ENCODE peak calls at places on chromosomes 11 and 22, in four cellular contexts. H is A549, N is HepG2, J is H1. W is an unnamed sample.

GRCh38 chr11:68297812-68298658 is 14.4 kb upstream of the LRP5 start:
- DNase-seq in H (peak; percentile 82), N (peak; percentile 98), J (peak; percentile 38), W (peak; percentile 88)

GRCh38 chr22:30832407-30832987 is 136.1 kb downstream of the MORC2 start:
- DNase-seq in H (no peak), N (no peak), J (no peak), W (no peak)

GRCh38 chr11:20353829-20354434 is 9.6 kb upstream of the HTATIP2 start:
- DNase-seq in H (peak; percentile 44), N (peak; percentile 46), J (no peak), W (peak; percentile 53)

GRCh38 chr11:10158461-10158860 is 135.6 kb downstream of the SBF2 start:
- DNase-seq in H (no peak), N (no peak), J (no peak), W (no peak)

GRCh38 chr11:101048479-101048878 is 81.1 kb downstream of the PGR start:
- DNase-seq in H (no peak), N (no peak), J (no peak), W (peak; percentile 29)

GRCh38 chr22:17390087-17390486 is 20.8 kb downstream of the CECR2 start:
- DNase-seq in H (no peak), N (no peak), J (no peak), W (no peak)

GRCh38 chr11:94068764-94069163 is 47.6 kb downstream of the HEPHL1 start:
- DNase-seq in H (no peak), N (no peak), J (no peak), W (no peak)

GRCh38 chr11:47983464-47984397 is 3.4 kb downstream of the PTPRJ start:
- DNase-seq in H (no peak), N (no peak), J (no peak), W (no peak)

DNA sequence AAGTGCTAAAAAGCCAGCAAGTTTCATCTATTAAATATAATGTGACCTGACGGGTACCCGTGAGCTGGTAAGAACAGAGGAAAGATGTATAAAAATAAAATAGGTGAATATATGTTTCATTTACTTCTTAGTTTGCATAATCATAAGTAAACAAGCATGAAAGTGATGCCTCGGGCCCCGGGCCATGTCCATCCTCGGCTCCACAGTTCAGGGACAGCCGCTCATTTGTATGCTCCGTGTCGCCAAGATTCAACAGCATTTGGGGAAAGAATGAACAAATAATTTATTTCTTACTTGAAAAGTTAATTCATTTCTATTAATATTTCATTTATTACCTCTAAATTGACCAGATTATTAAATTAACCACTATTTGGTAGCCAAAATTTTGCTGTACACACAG is 251.8 kb downstream of the NTM start:
- DNase-seq in H (no peak), N (no peak), J (no peak), W (no peak)
- TF ChIP-seq PHF8 in H (no peak), N (no peak), J (no peak), W (no peak)

DNA sequence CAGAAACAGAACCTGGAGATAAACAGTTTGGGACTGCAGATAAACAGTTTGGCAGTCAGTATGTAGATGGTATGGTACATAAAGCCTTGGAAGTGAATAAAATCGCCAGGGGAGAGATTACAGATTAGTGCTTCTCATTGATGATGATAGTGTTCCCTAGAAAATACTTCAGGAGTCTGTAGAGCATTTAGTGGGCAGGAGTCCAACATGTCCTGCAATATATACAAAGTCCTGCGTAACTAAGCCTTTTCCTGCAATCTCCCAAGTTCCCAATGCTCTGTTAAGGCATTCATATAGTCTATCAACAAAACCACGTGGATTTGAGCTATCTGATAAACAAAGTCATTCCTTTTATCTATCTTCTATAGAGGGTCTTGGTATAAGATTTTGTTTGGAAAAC is 35.1 kb downstream of the NARS2 start:
- DNase-seq in H (no peak), N (peak; percentile 6), J (no peak), W (no peak)
- TF ChIP-seq PHF8 in H (no peak), N (no peak), J (no peak), W (no peak)

GRCh38 chr11:108780119-108780518 is 115.2 kb downstream of the DDX10 start:
- DNase-seq in H (no peak), N (no peak), J (no peak), W (no peak)

GRCh38 chr11:108774037-108774436 is 109.2 kb downstream of the DDX10 start:
- DNase-seq in H (no peak), N (no peak), J (no peak), W (no peak)

GRCh38 chr11:108775324-108775723 is 110.5 kb downstream of the DDX10 start:
- DNase-seq in H (no peak), N (peak; percentile 25), J (no peak), W (no peak)
- TF ChIP-seq PHF8 in H (no peak), N (no peak), J (no peak), W (no peak)

GRCh38 chr11:33557201-33557600 is 143.4 kb downstream of the C11orf91 start:
- DNase-seq in H (no peak), N (no peak), J (no peak), W (no peak)
- TF ChIP-seq PHF8 in H (no peak), N (no peak), J (no peak), W (no peak)

GRCh38 chr22:28574159-28574788 is 105.4 kb downstream of the TTC28 start:
- DNase-seq in H (no peak), N (no peak), J (no peak), W (no peak)

GRCh38 chr22:28568099-28568498 is 111.5 kb downstream of the TTC28 start:
- DNase-seq in H (no peak), N (no peak), J (no peak), W (no peak)

DNA sequence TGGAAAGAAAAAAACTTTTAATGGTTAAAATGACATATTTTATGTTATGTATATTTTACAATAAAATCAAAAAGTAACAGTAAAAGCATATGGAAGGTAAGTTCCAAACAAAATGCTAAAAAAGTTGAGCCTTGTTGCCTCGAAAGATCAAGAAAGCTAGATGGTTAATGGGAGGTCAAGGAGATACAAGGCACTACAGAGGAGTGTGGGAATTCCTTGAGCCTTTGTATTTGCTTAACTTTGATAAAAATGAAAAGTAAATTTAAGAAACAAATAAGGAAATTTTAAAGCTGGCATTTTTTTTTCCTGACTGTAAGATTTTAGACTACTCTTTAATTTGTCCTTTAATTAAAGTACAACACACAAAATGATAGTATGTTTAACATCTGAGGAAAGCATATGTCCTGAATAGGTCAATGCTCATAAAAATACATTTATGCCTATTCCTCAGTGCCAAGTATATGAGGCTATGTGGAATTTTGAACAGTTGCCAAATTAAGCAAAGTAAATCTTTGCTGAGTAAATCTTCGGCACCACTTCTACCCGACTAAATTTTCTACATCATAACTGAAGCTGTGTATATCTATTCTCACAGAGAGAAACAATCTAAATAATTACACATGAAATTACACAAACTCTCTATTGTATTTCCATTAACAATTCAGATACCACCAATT is 108.8 kb downstream of the TTC28 start:
- DNase-seq in H (no peak), N (no peak), J (no peak), W (no peak)
- TF ChIP-seq PHF8 in H (no peak), N (no peak), J (no peak), W (no peak)

GRCh38 chr11:60343094-60343704 is 16.1 kb downstream of the MS4A6E start:
- DNase-seq in H (peak; percentile 10), N (peak; percentile 18), J (no peak), W (peak; percentile 23)
- TF ChIP-seq PHF8 in H (no peak), N (no peak), J (no peak), W (no peak)

GRCh38 chr22:49626361-49627216 is 201.1 kb downstream of the BRD1 start:
- DNase-seq in H (no peak), N (no peak), J (no peak), W (no peak)

GRCh38 chr22:49627217-49628181 is 200.2 kb downstream of the BRD1 start:
- DNase-seq in H (no peak), N (no peak), J (no peak), W (no peak)

GRCh38 chr22:49629586-49630447 is 197.9 kb downstream of the BRD1 start:
- DNase-seq in H (no peak), N (no peak), J (no peak), W (peak; percentile 5)

GRCh38 chr22:49629024-49629570 is 198.6 kb downstream of the BRD1 start:
- DNase-seq in H (no peak), N (no peak), J (no peak), W (no peak)

DNA sequence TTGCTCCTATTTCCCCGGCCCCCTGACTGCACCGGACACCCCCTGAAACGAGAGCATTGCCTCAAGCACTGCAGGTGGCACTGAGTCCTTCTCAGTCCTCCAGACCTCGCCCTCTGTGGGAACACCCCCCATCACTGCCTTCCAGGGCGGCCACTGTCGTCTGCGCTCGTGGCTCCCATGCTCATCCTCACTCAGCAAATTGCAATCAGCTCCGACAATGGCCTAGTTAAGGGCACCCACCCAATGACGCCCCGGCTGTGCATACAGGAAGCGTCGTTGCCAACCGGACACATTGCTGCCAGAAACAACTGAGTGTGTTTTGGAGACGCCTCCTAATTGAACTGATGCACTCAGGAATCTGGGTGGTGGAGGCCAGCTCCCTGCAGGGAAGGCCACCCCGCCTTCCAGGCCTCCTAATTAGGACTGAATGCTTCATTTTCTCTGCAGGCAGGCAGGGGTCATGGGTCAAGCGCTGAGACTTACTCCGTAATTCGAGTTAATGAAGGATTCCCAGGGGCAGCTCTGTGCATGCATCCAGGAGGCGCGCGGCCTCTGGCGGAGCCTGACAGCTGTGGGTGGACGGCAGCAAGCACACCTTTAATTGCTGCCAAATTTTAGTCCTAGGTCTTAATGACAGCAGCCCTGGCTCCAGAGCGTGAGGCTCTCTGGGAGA is 199.2 kb downstream of the BRD1 start:
- DNase-seq in H (no peak), N (no peak), J (no peak), W (no peak)
- TF ChIP-seq PHF8 in H (no peak), N (no peak), J (no peak), W (no peak)

GRCh38 chr11:13386567-13386966 is 76.5 kb downstream of the BTBD10 start:
- DNase-seq in H (no peak), N (peak; percentile 43), J (no peak), W (no peak)
- TF ChIP-seq PHF8 in H (no peak), N (no peak), J (no peak), W (no peak)

DNA sequence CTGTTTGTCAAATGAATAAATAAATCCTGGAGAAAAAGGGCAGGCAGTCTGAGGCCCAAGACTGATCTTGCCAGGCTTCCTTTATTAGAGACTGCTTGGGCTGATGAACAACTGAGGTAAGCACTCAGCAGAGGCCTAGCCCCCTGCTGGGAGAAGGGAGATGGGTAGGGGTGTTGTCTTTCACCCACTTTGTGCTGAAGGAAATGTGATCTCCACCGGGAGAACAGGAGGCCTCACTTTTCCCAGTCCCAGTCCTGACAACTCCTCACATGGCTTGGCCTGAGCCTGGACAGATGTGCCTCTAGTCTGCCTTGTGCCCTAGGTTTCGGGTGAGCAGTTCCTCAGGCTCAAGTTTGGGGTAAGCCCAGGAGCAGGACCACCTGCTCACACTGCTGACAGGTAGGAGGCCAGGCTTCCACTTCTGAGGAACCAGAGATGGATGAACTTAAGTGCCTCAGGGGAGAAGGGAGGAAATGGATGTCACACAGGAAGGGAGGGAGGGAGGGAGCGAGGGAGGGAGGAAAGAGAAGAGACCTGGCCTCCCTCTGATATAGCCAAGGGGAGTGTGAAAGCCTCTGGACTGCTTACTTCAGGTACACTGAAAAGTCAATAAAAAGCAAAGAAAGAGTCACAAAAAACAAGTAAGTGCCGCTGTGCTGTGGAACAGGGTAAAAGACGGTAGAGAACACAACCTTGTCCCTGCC is 8.1 kb downstream of the CLPB start:
- DNase-seq in H (no peak), N (no peak), J (no peak), W (no peak)
- TF ChIP-seq PHF8 in H (no peak), N (no peak), J (no peak), W (no peak)

W was measured in K562.